ENCODE peak calls at places on chromosomes 4 and X, in four cellular contexts. One of them, this sample, is unnamed.

GRCh38 chr4:90419124-90419711 is 292.0 kb downstream of the CCSER1 start:
- DNase-seq in GM23338: peak
- DNase-seq in astrocyte of the hippocampus: peak
- DNase-seq in nucleus accumbens: no peak
- DNase-seq in this sample: peak

GRCh38 chr4:10457255-10457801 is at the start of gene ZNF518B:
- DNase-seq in nucleus accumbens: peak
- DNase-seq in GM23338: peak
- DNase-seq in astrocyte of the hippocampus: peak
- DNase-seq in this sample: peak

GRCh38 chr4:77617203-77617602 is 11.6 kb downstream of the CXCL13 start:
- DNase-seq in nucleus accumbens: no peak
- DNase-seq in astrocyte of the hippocampus: no peak
- DNase-seq in GM23338: no peak
- DNase-seq in this sample: no peak

GRCh38 chr4:185730849-185731608 is 81.0 kb downstream of the SORBS2 start:
- DNase-seq in nucleus accumbens: no peak
- DNase-seq in GM23338: no peak
- DNase-seq in astrocyte of the hippocampus: peak
- DNase-seq in this sample: no peak

GRCh38 chr4:7075962-7076693 is 8.3 kb upstream of the GRPEL1 start:
- DNase-seq in astrocyte of the hippocampus: peak
- DNase-seq in GM23338: no peak
- DNase-seq in nucleus accumbens: no peak
- DNase-seq in this sample: peak

GRCh38 chr4:122293374-122294365 is 85.1 kb upstream of the ADAD1 start:
- DNase-seq in nucleus accumbens: no peak
- DNase-seq in GM23338: peak
- DNase-seq in astrocyte of the hippocampus: peak
- DNase-seq in this sample: no peak

GRCh38 chr4:39303871-39304270 is 62.3 kb downstream of the RFC1 start:
- DNase-seq in astrocyte of the hippocampus: no peak
- DNase-seq in nucleus accumbens: no peak
- DNase-seq in GM23338: no peak
- DNase-seq in this sample: no peak

GRCh38 chr4:108361886-108362285 is 193.2 kb upstream of the LEF1 start:
- DNase-seq in nucleus accumbens: no peak
- DNase-seq in astrocyte of the hippocampus: no peak
- DNase-seq in GM23338: no peak
- DNase-seq in this sample: no peak

GRCh38 chr4:6349896-6350295 is 80.2 kb downstream of the WFS1 start:
- DNase-seq in GM23338: no peak
- DNase-seq in nucleus accumbens: no peak
- DNase-seq in astrocyte of the hippocampus: no peak
- DNase-seq in this sample: no peak

GRCh38 chrX:148562846-148563245 is 62.4 kb downstream of the AFF2 start:
- DNase-seq in nucleus accumbens: no peak
- DNase-seq in astrocyte of the hippocampus: no peak
- DNase-seq in GM23338: no peak
- DNase-seq in this sample: no peak

GRCh38 chr4:105140684-105141490 is 5.8 kb upstream of the TET2 start:
- DNase-seq in nucleus accumbens: no peak
- DNase-seq in GM23338: peak
- DNase-seq in astrocyte of the hippocampus: peak
- DNase-seq in this sample: peak

GRCh38 chr4:180637616-180638015 is 1605.6 kb upstream of the TENM3 start:
- DNase-seq in astrocyte of the hippocampus: no peak
- DNase-seq in GM23338: no peak
- DNase-seq in nucleus accumbens: no peak
- DNase-seq in this sample: no peak

GRCh38 chrX:131752493-131753198 is 208.8 kb downstream of the OR13H1 start:
- DNase-seq in nucleus accumbens: peak
- DNase-seq in GM23338: no peak
- DNase-seq in astrocyte of the hippocampus: peak
- DNase-seq in this sample: no peak

GRCh38 chr4:156685308-156685707 is 286.3 kb downstream of the PDGFC start:
- DNase-seq in nucleus accumbens: no peak
- DNase-seq in astrocyte of the hippocampus: no peak
- DNase-seq in GM23338: no peak
- DNase-seq in this sample: no peak

GRCh38 chr4:81380364-81380853 is 91.3 kb downstream of the RASGEF1B start:
- DNase-seq in nucleus accumbens: no peak
- DNase-seq in astrocyte of the hippocampus: no peak
- DNase-seq in GM23338: no peak
- DNase-seq in this sample: no peak

GRCh38 chr4:80566203-80566872 is 230.8 kb downstream of the CFAP299 start:
- DNase-seq in nucleus accumbens: no peak
- DNase-seq in GM23338: no peak
- DNase-seq in astrocyte of the hippocampus: no peak
- DNase-seq in this sample: no peak

GRCh38 chr4:6440506-6441201 is 31.8 kb downstream of the PPP2R2C start:
- DNase-seq in astrocyte of the hippocampus: no peak
- DNase-seq in GM23338: no peak
- DNase-seq in nucleus accumbens: no peak
- DNase-seq in this sample: no peak

GRCh38 chrX:88437563-88437962 is 309.5 kb upstream of the CPXCR1 start:
- DNase-seq in GM23338: no peak
- DNase-seq in nucleus accumbens: no peak
- DNase-seq in astrocyte of the hippocampus: no peak
- DNase-seq in this sample: no peak

GRCh38 chrX:119492463-119492862 is 24.2 kb downstream of the SLC25A5 start:
- DNase-seq in GM23338: no peak
- DNase-seq in nucleus accumbens: no peak
- DNase-seq in astrocyte of the hippocampus: no peak
- DNase-seq in this sample: no peak

GRCh38 chr4:48913346-48913745 is 6.8 kb upstream of the OCIAD2 start:
- DNase-seq in astrocyte of the hippocampus: peak
- DNase-seq in nucleus accumbens: no peak
- DNase-seq in GM23338: no peak
- DNase-seq in this sample: no peak

GRCh38 chr4:156784970-156785369 is 186.6 kb downstream of the PDGFC start:
- DNase-seq in nucleus accumbens: no peak
- DNase-seq in GM23338: no peak
- DNase-seq in astrocyte of the hippocampus: no peak
- DNase-seq in this sample: no peak

GRCh38 chr4:65367306-65367705 is 303.0 kb downstream of the EPHA5 start:
- DNase-seq in nucleus accumbens: no peak
- DNase-seq in GM23338: no peak
- DNase-seq in astrocyte of the hippocampus: peak
- DNase-seq in this sample: no peak

GRCh38 chr4:73576366-73576765 is 43.9 kb downstream of the RASSF6 start:
- DNase-seq in astrocyte of the hippocampus: peak
- DNase-seq in GM23338: no peak
- DNase-seq in nucleus accumbens: no peak
- DNase-seq in this sample: no peak

GRCh38 chr4:183261953-183262775 is 57.9 kb downstream of the CLDN22 start:
- DNase-seq in GM23338: peak
- DNase-seq in astrocyte of the hippocampus: peak
- DNase-seq in nucleus accumbens: peak
- DNase-seq in this sample: peak

GRCh38 chr4:69064391-69064790 is 31.9 kb upstream of the UGT2B7 start:
- DNase-seq in nucleus accumbens: no peak
- DNase-seq in astrocyte of the hippocampus: no peak
- DNase-seq in GM23338: no peak
- DNase-seq in this sample: no peak

GRCh38 chr4:102842367-102842766 is 15.0 kb upstream of the UBE2D3 start:
- DNase-seq in nucleus accumbens: no peak
- DNase-seq in GM23338: no peak
- DNase-seq in astrocyte of the hippocampus: no peak
- DNase-seq in this sample: no peak

GRCh38 chrX:15269618-15270521 is at the start of gene ASB9:
- DNase-seq in astrocyte of the hippocampus: peak
- DNase-seq in GM23338: peak
- DNase-seq in nucleus accumbens: no peak
- DNase-seq in this sample: peak

GRCh38 chrX:74248889-74249288 is 55.1 kb upstream of the ZCCHC13 start:
- DNase-seq in GM23338: peak
- DNase-seq in astrocyte of the hippocampus: no peak
- DNase-seq in nucleus accumbens: no peak
- DNase-seq in this sample: peak

GRCh38 chr4:929096-929765 is 2.9 kb downstream of the GAK start:
- DNase-seq in astrocyte of the hippocampus: no peak
- DNase-seq in nucleus accumbens: no peak
- DNase-seq in GM23338: no peak
- DNase-seq in this sample: peak

GRCh38 chr4:53380221-53380620 is 2.8 kb downstream of the FIP1L1 start:
- DNase-seq in astrocyte of the hippocampus: no peak
- DNase-seq in GM23338: no peak
- DNase-seq in nucleus accumbens: no peak
- DNase-seq in this sample: no peak

GRCh38 chr4:38591617-38592337 is 72.2 kb upstream of the KLF3 start:
- DNase-seq in nucleus accumbens: no peak
- DNase-seq in GM23338: no peak
- DNase-seq in astrocyte of the hippocampus: peak
- DNase-seq in this sample: no peak

GRCh38 chrX:57821703-57822375 is 88.4 kb downstream of the ZXDA start:
- DNase-seq in nucleus accumbens: no peak
- DNase-seq in astrocyte of the hippocampus: peak
- DNase-seq in GM23338: peak
- DNase-seq in this sample: peak

GRCh38 chr4:77819836-77820679 is 890 bp upstream of the CNOT6L start:
- DNase-seq in astrocyte of the hippocampus: peak
- DNase-seq in GM23338: peak
- DNase-seq in nucleus accumbens: peak
- DNase-seq in this sample: peak

GRCh38 chr4:76956961-76957738 is 7.6 kb downstream of the SEPTIN11 start:
- DNase-seq in astrocyte of the hippocampus: no peak
- DNase-seq in nucleus accumbens: no peak
- DNase-seq in GM23338: no peak
- DNase-seq in this sample: no peak

This sample was measured in H7.